ENCODE peak calls at places on chromosomes 6 and 20, in nine cellular contexts. One of them, this sample, is unnamed. For H3K4me1, the result is how much of the 10 kb centered on the place peaks cover.

GRCh38 chr20:19934792-19935491 is 82.2 kb upstream of the NAA20 start:
- DNase-seq in esophagus muscularis mucosa: no peak
- DNase-seq in MM.1S: peak
- DNase-seq in aorta: peak
- DNase-seq in esophagus squamous epithelium: no peak
- DNase-seq in ovary: no peak
- DNase-seq in tibial artery: peak
- DNase-seq in transverse colon: peak
- DNase-seq in IMR-90: no peak
- DNase-seq in this sample: peak

GRCh38 chr6:686528-686927 is 6.4 kb downstream of the EXOC2 start:
- DNase-seq in esophagus muscularis mucosa: no peak
- DNase-seq in MM.1S: no peak
- DNase-seq in transverse colon: no peak
- DNase-seq in aorta: no peak
- DNase-seq in tibial artery: no peak
- DNase-seq in ovary: no peak
- DNase-seq in IMR-90: no peak
- DNase-seq in esophagus squamous epithelium: no peak
- DNase-seq in this sample: no peak

GRCh38 chr6:42417641-42418112 is 34.0 kb downstream of the TRERF1 start:
- DNase-seq in ovary: no peak
- DNase-seq in tibial artery: no peak
- DNase-seq in transverse colon: no peak
- DNase-seq in aorta: no peak
- DNase-seq in MM.1S: no peak
- DNase-seq in esophagus squamous epithelium: no peak
- DNase-seq in esophagus muscularis mucosa: no peak
- DNase-seq in IMR-90: no peak
- DNase-seq in this sample: no peak

GRCh38 chr6:49121970-49122369 is 341.1 kb downstream of the MMUT start:
- DNase-seq in esophagus squamous epithelium: no peak
- DNase-seq in ovary: no peak
- DNase-seq in MM.1S: no peak
- DNase-seq in tibial artery: no peak
- DNase-seq in aorta: no peak
- DNase-seq in transverse colon: no peak
- DNase-seq in esophagus muscularis mucosa: no peak
- DNase-seq in IMR-90: no peak
- DNase-seq in this sample: no peak

GRCh38 chr20:23245553-23246128 is 105.0 kb upstream of the NXT1 start:
- DNase-seq in MM.1S: no peak
- DNase-seq in tibial artery: peak
- DNase-seq in esophagus muscularis mucosa: peak
- DNase-seq in ovary: no peak
- DNase-seq in IMR-90: peak
- DNase-seq in transverse colon: peak
- DNase-seq in aorta: peak
- DNase-seq in esophagus squamous epithelium: no peak
- DNase-seq in this sample: peak

GRCh38 chr6:140064371-140064770 is 689.9 kb upstream of the CITED2 start:
- DNase-seq in ovary: peak
- DNase-seq in aorta: no peak
- DNase-seq in esophagus muscularis mucosa: no peak
- DNase-seq in MM.1S: no peak
- DNase-seq in tibial artery: no peak
- DNase-seq in transverse colon: no peak
- DNase-seq in esophagus squamous epithelium: no peak
- DNase-seq in IMR-90: no peak
- DNase-seq in this sample: peak

GRCh38 chr20:62728028-62728780 is 19.6 kb downstream of the NTSR1 start:
- DNase-seq in esophagus muscularis mucosa: no peak
- DNase-seq in tibial artery: peak
- DNase-seq in MM.1S: peak
- DNase-seq in transverse colon: no peak
- DNase-seq in ovary: no peak
- DNase-seq in aorta: peak
- DNase-seq in esophagus squamous epithelium: no peak
- DNase-seq in IMR-90: no peak
- DNase-seq in this sample: peak

GRCh38 chr6:168908166-168908565 is 345.5 kb downstream of the THBS2 start:
- DNase-seq in ovary: no peak
- DNase-seq in aorta: no peak
- DNase-seq in IMR-90: peak
- DNase-seq in MM.1S: no peak
- DNase-seq in esophagus muscularis mucosa: no peak
- DNase-seq in esophagus squamous epithelium: no peak
- DNase-seq in tibial artery: no peak
- DNase-seq in transverse colon: no peak
- DNase-seq in this sample: no peak

GRCh38 chr20:60143450-60143849 is 185.2 kb downstream of the CDH26 start:
- DNase-seq in tibial artery: no peak
- DNase-seq in IMR-90: no peak
- DNase-seq in esophagus muscularis mucosa: peak
- DNase-seq in esophagus squamous epithelium: no peak
- DNase-seq in ovary: no peak
- DNase-seq in MM.1S: no peak
- DNase-seq in transverse colon: no peak
- DNase-seq in aorta: no peak
- DNase-seq in this sample: no peak

DNA sequence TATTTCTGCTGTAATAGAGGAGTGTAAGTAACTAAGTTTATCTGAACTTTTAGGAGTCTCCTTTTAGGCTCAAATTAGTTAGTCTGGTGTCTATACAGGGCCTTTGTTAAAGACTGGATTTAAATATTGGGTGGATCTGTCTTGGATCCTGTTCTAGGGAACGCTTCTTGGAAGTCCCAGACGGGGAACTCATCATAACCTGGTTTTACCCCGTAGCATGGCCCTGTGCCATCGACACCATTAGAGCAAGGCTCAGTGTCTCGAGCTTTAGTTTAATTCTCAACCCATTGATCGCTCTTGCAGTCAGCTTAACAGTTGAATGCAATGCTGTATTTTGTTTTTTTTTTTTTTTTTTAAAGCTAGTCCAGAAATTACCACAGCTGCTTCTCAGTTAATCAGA is 89.9 kb downstream of the CARMIL1 start:
- DNase-seq in esophagus muscularis mucosa: peak
- DNase-seq in ovary: no peak
- DNase-seq in aorta: no peak
- DNase-seq in IMR-90: no peak
- DNase-seq in MM.1S: no peak
- DNase-seq in transverse colon: no peak
- DNase-seq in tibial artery: no peak
- DNase-seq in esophagus squamous epithelium: no peak
- DNase-seq in this sample: peak
- H3K4me1 ChIP-seq in esophagus muscularis mucosa: under half
- H3K4me1 ChIP-seq in ovary: under half
- H3K4me1 ChIP-seq in aorta: under half
- H3K4me1 ChIP-seq in IMR-90: under half
- H3K4me1 ChIP-seq in MM.1S: half or more
- H3K4me1 ChIP-seq in transverse colon: under half
- H3K4me1 ChIP-seq in tibial artery: under half
- H3K4me1 ChIP-seq in esophagus squamous epithelium: under half
- H3K4me1 ChIP-seq in this sample: under half

DNA sequence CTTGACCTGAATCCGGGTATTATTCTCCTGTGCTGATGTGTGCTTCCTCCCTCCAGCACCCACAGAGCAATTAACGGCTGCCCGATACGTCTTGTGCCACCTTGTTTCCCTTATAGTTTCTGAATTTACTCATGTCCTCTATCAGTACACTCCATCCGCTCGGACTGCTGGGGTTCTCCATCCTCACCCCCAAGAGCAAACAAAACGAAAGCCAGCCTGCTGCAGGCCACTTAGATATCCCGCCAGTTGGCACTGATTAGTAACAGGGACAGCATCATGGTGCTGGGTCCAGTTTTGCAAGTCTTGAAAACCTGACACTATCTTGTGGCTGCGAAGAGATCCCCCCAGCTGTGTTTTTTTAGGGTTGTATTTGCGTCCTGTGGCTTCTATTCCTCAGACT is 71.8 kb downstream of the SSR1 start:
- DNase-seq in tibial artery: no peak
- DNase-seq in MM.1S: no peak
- DNase-seq in aorta: peak
- DNase-seq in ovary: no peak
- DNase-seq in esophagus muscularis mucosa: no peak
- DNase-seq in esophagus squamous epithelium: no peak
- DNase-seq in transverse colon: no peak
- DNase-seq in IMR-90: no peak
- DNase-seq in this sample: no peak
- H3K27ac ChIP-seq in tibial artery: no peak
- H3K27ac ChIP-seq in MM.1S: no peak
- H3K27ac ChIP-seq in aorta: no peak
- H3K27ac ChIP-seq in ovary: no peak
- H3K27ac ChIP-seq in esophagus muscularis mucosa: no peak
- H3K27ac ChIP-seq in esophagus squamous epithelium: peak
- H3K27ac ChIP-seq in transverse colon: peak
- H3K27ac ChIP-seq in IMR-90: no peak
- H3K27ac ChIP-seq in this sample: peak

DNA sequence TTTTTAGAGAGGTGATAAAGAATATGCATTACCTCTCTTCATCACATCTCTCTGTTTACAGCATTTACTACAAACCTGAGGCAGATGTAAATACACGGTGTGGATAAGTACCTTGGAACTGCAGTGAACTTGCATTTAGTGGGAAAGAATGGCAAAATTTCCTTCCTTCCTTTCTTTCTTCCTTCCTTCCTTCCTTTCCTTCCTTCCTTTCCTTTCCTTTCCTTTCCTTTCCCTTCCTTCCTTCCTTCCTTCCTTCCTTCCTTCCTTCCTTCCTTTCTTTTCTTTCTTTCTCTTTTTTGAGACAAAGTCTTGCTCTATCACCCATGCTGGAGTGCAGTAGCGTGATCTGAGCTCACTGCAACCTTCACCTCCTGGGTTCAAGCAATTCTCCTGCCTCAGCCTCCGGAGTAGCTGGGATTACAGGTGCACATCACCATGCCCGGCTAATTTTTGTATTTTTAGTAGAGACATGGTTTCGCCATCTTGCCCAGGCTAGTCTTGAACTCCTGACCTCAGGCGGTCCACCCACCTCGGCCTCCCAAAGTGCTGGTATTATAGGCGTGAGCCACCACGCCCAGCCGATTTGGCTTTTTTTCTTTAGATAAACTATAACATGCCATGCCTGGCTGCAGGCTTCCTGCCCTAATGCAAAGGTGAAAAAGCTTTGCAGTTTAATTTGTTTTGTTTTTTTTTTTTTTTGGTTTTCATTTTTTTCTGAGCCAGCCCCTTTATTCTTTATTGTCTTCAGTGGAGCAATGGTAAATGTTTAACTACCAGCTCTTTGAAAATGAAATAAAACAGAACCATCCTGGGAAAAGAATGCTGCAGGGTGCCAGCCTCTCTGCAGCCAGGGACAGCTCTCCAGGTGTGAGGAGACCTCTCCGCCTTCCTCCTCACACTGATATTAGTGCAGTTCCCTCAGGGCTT is 64.2 kb upstream of the NEDD9 start:
- DNase-seq in MM.1S: no peak
- DNase-seq in tibial artery: no peak
- DNase-seq in ovary: no peak
- DNase-seq in esophagus squamous epithelium: no peak
- DNase-seq in IMR-90: no peak
- DNase-seq in transverse colon: peak
- DNase-seq in aorta: no peak
- DNase-seq in esophagus muscularis mucosa: no peak
- DNase-seq in this sample: no peak
- H3K4me1 ChIP-seq in MM.1S: under half
- H3K4me1 ChIP-seq in tibial artery: under half
- H3K4me1 ChIP-seq in ovary: under half
- H3K4me1 ChIP-seq in esophagus squamous epithelium: under half
- H3K4me1 ChIP-seq in IMR-90: under half
- H3K4me1 ChIP-seq in transverse colon: under half
- H3K4me1 ChIP-seq in aorta: under half
- H3K4me1 ChIP-seq in esophagus muscularis mucosa: under half
- H3K4me1 ChIP-seq in this sample: under half

GRCh38 chr20:35738410-35739179 is 3.5 kb downstream of the RBM39 start:
- DNase-seq in ovary: no peak
- DNase-seq in MM.1S: no peak
- DNase-seq in esophagus muscularis mucosa: no peak
- DNase-seq in transverse colon: no peak
- DNase-seq in tibial artery: no peak
- DNase-seq in aorta: no peak
- DNase-seq in esophagus squamous epithelium: no peak
- DNase-seq in IMR-90: no peak
- DNase-seq in this sample: no peak

GRCh38 chr20:35741892-35742740 is at the start of gene RBM39:
- DNase-seq in tibial artery: peak
- DNase-seq in aorta: peak
- DNase-seq in esophagus muscularis mucosa: peak
- DNase-seq in ovary: peak
- DNase-seq in MM.1S: peak
- DNase-seq in transverse colon: peak
- DNase-seq in IMR-90: peak
- DNase-seq in esophagus squamous epithelium: peak
- DNase-seq in this sample: peak

GRCh38 chr20:35742741-35743523 is 872 bp upstream of the RBM39 start:
- DNase-seq in IMR-90: no peak
- DNase-seq in transverse colon: no peak
- DNase-seq in esophagus squamous epithelium: no peak
- DNase-seq in tibial artery: no peak
- DNase-seq in esophagus muscularis mucosa: no peak
- DNase-seq in aorta: no peak
- DNase-seq in MM.1S: peak
- DNase-seq in ovary: no peak
- DNase-seq in this sample: no peak

GRCh38 chr20:35737865-35738333 is 4.2 kb downstream of the RBM39 start:
- DNase-seq in IMR-90: no peak
- DNase-seq in esophagus muscularis mucosa: no peak
- DNase-seq in ovary: no peak
- DNase-seq in tibial artery: no peak
- DNase-seq in esophagus squamous epithelium: no peak
- DNase-seq in aorta: no peak
- DNase-seq in transverse colon: no peak
- DNase-seq in MM.1S: no peak
- DNase-seq in this sample: no peak

DNA sequence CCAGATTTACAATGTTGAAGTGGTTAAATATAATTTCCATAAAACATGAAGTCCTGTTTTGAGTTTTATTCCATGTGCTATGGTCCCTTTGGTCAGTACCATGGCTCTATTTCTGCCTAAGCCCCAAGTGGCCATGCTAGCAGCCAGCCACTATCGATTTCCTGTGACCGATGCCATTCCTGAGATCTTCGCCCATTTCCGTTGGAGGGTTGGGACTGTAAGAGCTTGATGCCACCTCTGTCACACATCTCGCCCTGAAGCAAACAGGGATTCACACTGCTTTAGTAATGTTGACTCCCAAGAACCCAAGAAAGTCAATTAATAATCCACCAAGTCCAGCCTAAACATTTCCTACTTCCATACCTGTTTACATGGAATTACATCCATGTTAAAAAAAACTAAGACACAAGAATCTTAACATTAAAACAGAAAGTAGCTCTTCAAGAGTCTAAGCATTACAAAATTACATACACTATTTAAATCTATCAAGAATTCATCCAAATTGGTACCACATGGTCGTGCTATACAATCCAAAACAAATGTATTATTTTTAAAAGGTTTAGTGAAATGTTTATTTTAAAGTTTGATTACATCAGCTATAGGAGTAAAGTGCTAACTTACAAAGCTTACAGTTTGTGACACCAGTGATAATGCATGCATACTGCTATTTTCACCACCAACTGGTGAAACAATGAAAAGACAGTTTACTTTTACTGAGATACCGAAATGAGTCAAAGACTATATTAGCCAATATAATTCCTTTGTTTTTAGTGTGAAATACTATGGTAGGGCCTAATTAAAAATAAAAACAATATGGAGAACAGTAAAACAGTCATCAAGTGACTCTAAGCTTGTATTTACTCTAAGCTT is 2.5 kb downstream of the RBM39 start:
- DNase-seq in tibial artery: no peak
- DNase-seq in transverse colon: no peak
- DNase-seq in IMR-90: peak
- DNase-seq in aorta: no peak
- DNase-seq in ovary: no peak
- DNase-seq in MM.1S: peak
- DNase-seq in esophagus squamous epithelium: no peak
- DNase-seq in esophagus muscularis mucosa: no peak
- DNase-seq in this sample: no peak
- H3K27ac ChIP-seq in tibial artery: peak
- H3K27ac ChIP-seq in transverse colon: peak
- H3K27ac ChIP-seq in IMR-90: peak
- H3K27ac ChIP-seq in aorta: no peak
- H3K27ac ChIP-seq in ovary: no peak
- H3K27ac ChIP-seq in MM.1S: no peak
- H3K27ac ChIP-seq in esophagus squamous epithelium: peak
- H3K27ac ChIP-seq in esophagus muscularis mucosa: peak
- H3K27ac ChIP-seq in this sample: peak

This sample was measured in left ventricle myocardium inferior.